ENCODE peak calls at places on chromosomes 12 and 14, in seven cellular contexts. W is MM.1S; O is cardiac muscle cell; G is colonic mucosa; S is gastrocnemius medialis; P is ovary; K is CD4-positive, CD25-positive, alpha-beta regulatory T cell. A is an unnamed sample.

GRCh38 chr12:116423053-116423452 is 136.1 kb upstream of the MAP1LC3B2 start:
- DNase-seq in W (no peak), O (peak; percentile 94), G (no peak), S (no peak), P (no peak), K (no peak), A (no peak)

GRCh38 chr12:109736552-109737108 is 23.0 kb downstream of the FAM222A start:
- DNase-seq in W (no peak), O (peak; percentile 72), G (no peak), S (no peak), P (peak; percentile 53), K (no peak), A (peak; percentile 0)

GRCh38 chr14:61379639-61380184 is 58.3 kb downstream of the PRKCH start:
- DNase-seq in W (no peak), O (no peak), G (no peak), S (no peak), P (no peak), K (no peak), A (no peak)

GRCh38 chr14:99234982-99235491 is 37.0 kb downstream of the BCL11B start:
- DNase-seq in W (no peak), O (no peak), G (no peak), S (no peak), P (no peak), K (peak; percentile 83), A (no peak)

GRCh38 chr14:53786045-53786444 is 170.6 kb downstream of the BMP4 start:
- DNase-seq in W (no peak), O (no peak), G (no peak), S (no peak), P (no peak), K (no peak), A (no peak)

GRCh38 chr14:103118663-103119404 is 4.4 kb upstream of the TNFAIP2 start:
- DNase-seq in W (no peak), O (no peak), G (peak; percentile 47), S (peak; percentile 55), P (no peak), K (no peak), A (no peak)

GRCh38 chr14:90301580-90302181 is 30.1 kb downstream of the NRDE2 start:
- DNase-seq in W (no peak), O (peak; percentile 78), G (no peak), S (no peak), P (no peak), K (no peak), A (no peak)

GRCh38 chr12:132836803-132837331 is 8.2 kb upstream of the GOLGA3 start:
- DNase-seq in W (no peak), O (no peak), G (no peak), S (no peak), P (no peak), K (no peak), A (no peak)

GRCh38 chr14:26204954-26205479 is 392.8 kb downstream of the NOVA1 start:
- DNase-seq in W (no peak), O (peak; percentile 68), G (peak; percentile 20), S (no peak), P (peak; percentile 70), K (no peak), A (no peak)

GRCh38 chr14:59200214-59200613 is 11.7 kb downstream of the DAAM1 start:
- DNase-seq in W (no peak), O (no peak), G (no peak), S (no peak), P (no peak), K (no peak), A (no peak)

GRCh38 chr12:127811988-127812387 is 455.0 kb upstream of the TMEM132C start:
- DNase-seq in W (no peak), O (peak; percentile 1), G (peak; percentile 28), S (no peak), P (no peak), K (no peak), A (no peak)

GRCh38 chr14:92895352-92895878 is 27.5 kb upstream of the CHGA start:
- DNase-seq in W (no peak), O (no peak), G (no peak), S (no peak), P (no peak), K (no peak), A (no peak)

GRCh38 chr14:102793531-102794328 is 16.5 kb downstream of the TRAF3 start:
- DNase-seq in W (no peak), O (no peak), G (no peak), S (no peak), P (no peak), K (no peak), A (no peak)

GRCh38 chr14:91378945-91379932 is 38.4 kb downstream of the CCDC88C start:
- DNase-seq in W (no peak), O (no peak), G (no peak), S (no peak), P (no peak), K (no peak), A (no peak)

GRCh38 chr14:81436296-81437138 is 36.4 kb upstream of the STON2 start:
- DNase-seq in W (peak; percentile 54), O (peak; percentile 75), G (peak; percentile 77), S (peak; percentile 62), P (peak; percentile 88), K (peak; percentile 2), A (no peak)

GRCh38 chr12:101931498-101932326 is 54.3 kb downstream of the DRAM1 start:
- DNase-seq in W (peak; percentile 74), O (no peak), G (no peak), S (no peak), P (no peak), K (no peak), A (no peak)

GRCh38 chr12:92803921-92804320 is 101.1 kb downstream of the PLEKHG7 start:
- DNase-seq in W (no peak), O (no peak), G (no peak), S (no peak), P (no peak), K (no peak), A (no peak)

GRCh38 chr12:68781728-68782127 is 26.2 kb upstream of the MDM2 start:
- DNase-seq in W (no peak), O (no peak), G (no peak), S (no peak), P (no peak), K (no peak), A (no peak)

GRCh38 chr14:53646925-53647324 is 309.7 kb downstream of the BMP4 start:
- DNase-seq in W (no peak), O (no peak), G (no peak), S (no peak), P (no peak), K (no peak), A (no peak)

GRCh38 chr12:104742551-104742961 is 215.5 kb downstream of the SLC41A2 start:
- DNase-seq in W (no peak), O (no peak), G (no peak), S (no peak), P (no peak), K (no peak), A (no peak)

GRCh38 chr14:22002860-22003284 is 329.3 kb upstream of the OR4E1 start:
- DNase-seq in W (peak; percentile 61), O (no peak), G (no peak), S (no peak), P (no peak), K (peak; percentile 48), A (no peak)

GRCh38 chr12:91805031-91805430 is 340.6 kb downstream of the BTG1 start:
- DNase-seq in W (no peak), O (no peak), G (no peak), S (no peak), P (no peak), K (no peak), A (no peak)

GRCh38 chr12:93813181-93813580 is 136.0 kb downstream of the CRADD start:
- DNase-seq in W (no peak), O (peak; percentile 95), G (no peak), S (no peak), P (no peak), K (no peak), A (no peak)
- H3K27ac ChIP-seq in W (no peak overlapping the region), O (no peak overlapping the region), G (peak overlapping the region; percentile 57), S (peak overlapping the region; percentile 95), P (peak overlapping the region; percentile 15), K (no peak overlapping the region), A (peak overlapping the region; percentile 97)

GRCh38 chr14:40268236-40268635 is 836.0 kb upstream of the FBXO33 start:
- DNase-seq in W (no peak), O (no peak), G (no peak), S (no peak), P (no peak), K (no peak), A (no peak)

GRCh38 chr14:40271480-40271879 is 839.2 kb upstream of the FBXO33 start:
- DNase-seq in W (no peak), O (no peak), G (no peak), S (no peak), P (no peak), K (no peak), A (no peak)

GRCh38 chr14:40273417-40273816 is 841.2 kb upstream of the FBXO33 start:
- DNase-seq in W (no peak), O (no peak), G (no peak), S (no peak), P (no peak), K (no peak), A (no peak)

DNA sequence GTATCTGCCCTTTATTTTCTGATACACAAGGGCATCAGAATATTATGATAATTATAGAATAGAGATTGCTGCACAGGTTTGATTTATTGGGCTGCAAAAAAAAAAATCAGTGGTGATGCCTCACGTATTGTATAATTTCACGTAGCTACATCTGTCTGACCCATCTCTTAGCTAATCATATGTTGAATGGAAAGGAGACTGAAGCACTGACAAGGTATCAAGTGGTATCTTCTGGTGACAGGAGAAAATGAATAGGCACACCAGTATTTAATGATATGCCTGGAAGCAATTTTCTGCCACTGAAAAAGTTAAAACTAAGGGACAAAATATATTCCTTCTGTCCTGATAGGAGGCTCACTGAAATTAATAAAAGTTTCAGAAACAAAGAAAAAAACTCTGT is 837.2 kb upstream of the FBXO33 start:
- DNase-seq in W (no peak), O (no peak), G (no peak), S (no peak), P (no peak), K (no peak), A (no peak)
- H3K27me3 ChIP-seq in W (no peaks in the 10 kb centered on the region), O (no peaks in the 10 kb centered on the region), G (no peaks in the 10 kb centered on the region), S (no peaks in the 10 kb centered on the region), P (no peaks in the 10 kb centered on the region), K (no peaks in the 10 kb centered on the region), A (no peaks in the 10 kb centered on the region)

GRCh38 chr14:73729556-73730265 is 15.5 kb upstream of the PNMA1 start:
- DNase-seq in W (no peak), O (no peak), G (peak; percentile 65), S (no peak), P (peak; percentile 40), K (no peak), A (no peak)
- H3K27ac ChIP-seq in W (no peak overlapping the region), O (no peak overlapping the region), G (peak overlapping the region; percentile 51), S (peak overlapping the region; percentile 95), P (no peak overlapping the region), K (peak overlapping the region; percentile 57), A (no peak overlapping the region)

GRCh38 chr12:1532367-1532752 is 62.0 kb downstream of the FBXL14 start:
- DNase-seq in W (no peak), O (no peak), G (no peak), S (no peak), P (no peak), K (no peak), A (no peak)

GRCh38 chr12:1533205-1533601 is 61.2 kb downstream of the FBXL14 start:
- DNase-seq in W (peak; percentile 79), O (no peak), G (no peak), S (no peak), P (no peak), K (no peak), A (no peak)

GRCh38 chr12:1534708-1535107 is 59.7 kb downstream of the FBXL14 start:
- DNase-seq in W (peak; percentile 83), O (no peak), G (no peak), S (no peak), P (no peak), K (no peak), A (no peak)

GRCh38 chr12:1532796-1533195 is 61.6 kb downstream of the FBXL14 start:
- DNase-seq in W (peak; percentile 28), O (no peak), G (no peak), S (no peak), P (no peak), K (no peak), A (no peak)

GRCh38 chr12:1533602-1534304 is 60.6 kb downstream of the FBXL14 start:
- DNase-seq in W (peak; percentile 94), O (no peak), G (no peak), S (no peak), P (no peak), K (no peak), A (no peak)
- H3K27me3 ChIP-seq in W (no peaks in the 10 kb centered on the region), O (peaks cover 7% of the 10 kb centered on the region), G (peaks cover 17% of the 10 kb centered on the region), S (peaks cover 45% of the 10 kb centered on the region), P (no peaks in the 10 kb centered on the region), K (peaks cover 30% of the 10 kb centered on the region), A (peaks cover 11% of the 10 kb centered on the region)

A was measured in thoracic aorta.